ENCODE peak calls at places on chromosome 1, in nine cellular contexts. One of them, this sample, is unnamed.

GRCh38 chr1:14929547-14930223 is 223.9 kb upstream of the TMEM51 start:
- DNase-seq in OCI-LY7: no peak
- DNase-seq in M059J: peak; percentile 93
- DNase-seq in activated CD4-positive, alpha-beta T cell treated with anti-CD3 and anti-CD28 coated beads, Interleukin-2, amount 50 U/mL, for 48 hours: no peak
- DNase-seq in T-cell: no peak
- DNase-seq in NAMALWA: no peak
- DNase-seq in tibial artery: no peak
- DNase-seq in fibroblast of the aortic adventitia: peak; percentile 63
- DNase-seq in HEK293T: peak; percentile 62
- DNase-seq in this sample: peak; percentile 54

GRCh38 chr1:103256490-103256889 is 148.2 kb upstream of the COL11A1 start:
- DNase-seq in fibroblast of the aortic adventitia: peak; percentile 25
- DNase-seq in HEK293T: no peak
- DNase-seq in tibial artery: no peak
- DNase-seq in activated CD4-positive, alpha-beta T cell treated with anti-CD3 and anti-CD28 coated beads, Interleukin-2, amount 50 U/mL, for 48 hours: no peak
- DNase-seq in M059J: no peak
- DNase-seq in T-cell: no peak
- DNase-seq in NAMALWA: no peak
- DNase-seq in OCI-LY7: no peak
- DNase-seq in this sample: peak; percentile 12

GRCh38 chr1:236809133-236809532 is 14.0 kb downstream of the MTR start:
- DNase-seq in fibroblast of the aortic adventitia: no peak
- DNase-seq in activated CD4-positive, alpha-beta T cell treated with anti-CD3 and anti-CD28 coated beads, Interleukin-2, amount 50 U/mL, for 48 hours: no peak
- DNase-seq in T-cell: no peak
- DNase-seq in M059J: no peak
- DNase-seq in tibial artery: no peak
- DNase-seq in HEK293T: no peak
- DNase-seq in NAMALWA: no peak
- DNase-seq in OCI-LY7: no peak
- DNase-seq in this sample: no peak

GRCh38 chr1:89519779-89520358 is 4.8 kb upstream of the LRRC8B start:
- DNase-seq in M059J: peak; percentile 13
- DNase-seq in OCI-LY7: peak; percentile 68
- DNase-seq in NAMALWA: peak; percentile 73
- DNase-seq in HEK293T: peak; percentile 61
- DNase-seq in tibial artery: no peak
- DNase-seq in fibroblast of the aortic adventitia: peak; percentile 48
- DNase-seq in activated CD4-positive, alpha-beta T cell treated with anti-CD3 and anti-CD28 coated beads, Interleukin-2, amount 50 U/mL, for 48 hours: peak; percentile 38
- DNase-seq in T-cell: peak; percentile 35
- DNase-seq in this sample: no peak

GRCh38 chr1:184940226-184940625 is 34.1 kb downstream of the NIBAN1 start:
- DNase-seq in NAMALWA: no peak
- DNase-seq in OCI-LY7: no peak
- DNase-seq in M059J: no peak
- DNase-seq in fibroblast of the aortic adventitia: peak; percentile 18
- DNase-seq in T-cell: no peak
- DNase-seq in tibial artery: no peak
- DNase-seq in HEK293T: no peak
- DNase-seq in activated CD4-positive, alpha-beta T cell treated with anti-CD3 and anti-CD28 coated beads, Interleukin-2, amount 50 U/mL, for 48 hours: no peak
- DNase-seq in this sample: no peak

GRCh38 chr1:223401873-223402789 is 8.9 kb downstream of the CCDC185 start:
- DNase-seq in T-cell: no peak
- DNase-seq in NAMALWA: no peak
- DNase-seq in tibial artery: no peak
- DNase-seq in M059J: peak; percentile 91
- DNase-seq in HEK293T: no peak
- DNase-seq in activated CD4-positive, alpha-beta T cell treated with anti-CD3 and anti-CD28 coated beads, Interleukin-2, amount 50 U/mL, for 48 hours: no peak
- DNase-seq in fibroblast of the aortic adventitia: peak; percentile 79
- DNase-seq in OCI-LY7: no peak
- DNase-seq in this sample: peak; percentile 84

GRCh38 chr1:30757196-30757949 is at the start of gene LAPTM5:
- DNase-seq in fibroblast of the aortic adventitia: peak; percentile 51
- DNase-seq in M059J: no peak
- DNase-seq in T-cell: peak; percentile 72
- DNase-seq in OCI-LY7: peak; percentile 58
- DNase-seq in NAMALWA: peak; percentile 77
- DNase-seq in activated CD4-positive, alpha-beta T cell treated with anti-CD3 and anti-CD28 coated beads, Interleukin-2, amount 50 U/mL, for 48 hours: peak; percentile 70
- DNase-seq in HEK293T: no peak
- DNase-seq in tibial artery: peak; percentile 79
- DNase-seq in this sample: no peak

GRCh38 chr1:65469889-65470340 is 49.4 kb downstream of the LEPR start:
- DNase-seq in fibroblast of the aortic adventitia: peak; percentile 82
- DNase-seq in HEK293T: peak; percentile 53
- DNase-seq in NAMALWA: no peak
- DNase-seq in activated CD4-positive, alpha-beta T cell treated with anti-CD3 and anti-CD28 coated beads, Interleukin-2, amount 50 U/mL, for 48 hours: no peak
- DNase-seq in M059J: peak; percentile 36
- DNase-seq in OCI-LY7: no peak
- DNase-seq in tibial artery: no peak
- DNase-seq in T-cell: no peak
- DNase-seq in this sample: no peak

GRCh38 chr1:227299238-227299637 is 19.1 kb downstream of the CDC42BPA start:
- DNase-seq in tibial artery: no peak
- DNase-seq in M059J: peak; percentile 49
- DNase-seq in HEK293T: no peak
- DNase-seq in NAMALWA: no peak
- DNase-seq in T-cell: no peak
- DNase-seq in activated CD4-positive, alpha-beta T cell treated with anti-CD3 and anti-CD28 coated beads, Interleukin-2, amount 50 U/mL, for 48 hours: no peak
- DNase-seq in fibroblast of the aortic adventitia: peak; percentile 73
- DNase-seq in OCI-LY7: no peak
- DNase-seq in this sample: peak; percentile 28

GRCh38 chr1:158810311-158810710 is 20.8 kb upstream of the MNDA start:
- DNase-seq in fibroblast of the aortic adventitia: no peak
- DNase-seq in OCI-LY7: no peak
- DNase-seq in NAMALWA: no peak
- DNase-seq in tibial artery: no peak
- DNase-seq in T-cell: no peak
- DNase-seq in HEK293T: no peak
- DNase-seq in activated CD4-positive, alpha-beta T cell treated with anti-CD3 and anti-CD28 coated beads, Interleukin-2, amount 50 U/mL, for 48 hours: no peak
- DNase-seq in M059J: no peak
- DNase-seq in this sample: no peak